ENCODE peak calls at places on chromosomes 13 and 19, in ten cellular contexts. H is neuronal stem cell; C is transverse colon; M is GM23248; Y is CD8-positive, alpha-beta T cell; B is endothelial cell of umbilical vein; Z is IMR-90; S is tibial artery; J is CD4-positive, CD25-positive, alpha-beta regulatory T cell; K is OCI-LY7. A is an unnamed sample. For H3K4me1, the result is how much of the 10 kb centered on the place peaks cover.

GRCh38 chr19:31330761-31331160 is 18.5 kb downstream of the TSHZ3 start:
- DNase-seq in H (no peak), J (no peak), Z (no peak), M (no peak), Y (no peak), S (no peak), K (no peak), B (no peak), C (no peak), A (no peak)

GRCh38 chr13:31046711-31047279 is 114.3 kb downstream of the TEX26 start:
- DNase-seq in Y (no peak), H (no peak), M (peak), B (no peak), J (no peak), Z (peak), K (no peak), C (peak), S (no peak), A (peak)

GRCh38 chr19:39299404-39299803 is 3.2 kb downstream of the IFNL1 start:
- DNase-seq in C (no peak), B (no peak), M (no peak), J (no peak), Y (no peak), K (no peak), S (no peak), H (no peak), Z (no peak), A (no peak)

GRCh38 chr19:29381353-29382203 is 144.2 kb upstream of the VSTM2B start:
- DNase-seq in Z (no peak), J (no peak), M (no peak), C (no peak), Y (no peak), B (no peak), H (no peak), K (no peak), S (peak), A (no peak)

GRCh38 chr19:18153555-18154134 is 682 bp downstream of the PIK3R2 start:
- DNase-seq in S (no peak), Z (no peak), K (peak), M (peak), J (peak), Y (peak), B (no peak), C (peak), H (no peak), A (no peak)

GRCh38 chr13:48994731-48995130 is 19.0 kb downstream of the FNDC3A start:
- DNase-seq in B (no peak), J (no peak), K (no peak), M (peak), C (no peak), H (no peak), S (no peak), Y (no peak), Z (peak), A (no peak)

GRCh38 chr13:84607614-84608013 is 725.3 kb upstream of the SLITRK1 start:
- DNase-seq in C (no peak), K (no peak), H (no peak), M (peak), Z (peak), S (no peak), Y (no peak), B (no peak), J (no peak), A (peak)

GRCh38 chr13:29487466-29488454 is 107.7 kb downstream of the SLC7A1 start:
- DNase-seq in S (no peak), Z (no peak), J (no peak), H (no peak), Y (no peak), K (no peak), M (no peak), C (no peak), B (no peak), A (no peak)

GRCh38 chr13:26017932-26018690 is 33.7 kb downstream of the SHISA2 start:
- DNase-seq in K (no peak), Z (no peak), B (peak), Y (no peak), S (no peak), M (peak), C (no peak), J (no peak), H (no peak), A (no peak)

GRCh38 chr13:27043013-27043412 is 128.6 kb downstream of the USP12 start:
- DNase-seq in H (no peak), M (peak), C (no peak), K (no peak), Y (no peak), B (peak), S (no peak), Z (peak), J (no peak), A (no peak)

GRCh38 chr19:11092181-11092538 is 2.9 kb downstream of the LDLR start:
- DNase-seq in S (no peak), B (peak), C (no peak), Y (peak), J (peak), K (no peak), Z (peak), M (peak), H (no peak), A (peak)

GRCh38 chr13:64591981-64592380 is 2638.2 kb downstream of the PCDH9 start:
- DNase-seq in H (no peak), C (no peak), B (no peak), S (no peak), Y (no peak), K (no peak), J (no peak), M (peak), Z (peak), A (no peak)

GRCh38 chr19:2577722-2578335 is 101.9 kb downstream of the GADD45B start:
- DNase-seq in B (no peak), M (no peak), J (no peak), Z (no peak), H (no peak), C (no peak), Y (no peak), S (peak), K (no peak), A (no peak)

GRCh38 chr19:13132471-13133166 is 14.6 kb downstream of the NACC1 start:
- DNase-seq in S (no peak), M (peak), Z (peak), C (no peak), J (no peak), Y (no peak), K (no peak), B (no peak), H (no peak), A (peak)

GRCh38 chr19:13849991-13850909 is 26.7 kb upstream of the NANOS3 start:
- DNase-seq in J (peak), S (peak), Z (peak), C (peak), H (no peak), M (peak), Y (peak), K (no peak), B (peak), A (peak)

GRCh38 chr13:41780736-41781708 is 179.9 kb downstream of the VWA8 start:
- DNase-seq in K (no peak), H (no peak), J (no peak), M (peak), S (no peak), C (no peak), Z (peak), B (no peak), Y (no peak), A (peak)

GRCh38 chr13:36778083-36778671 is 40.8 kb upstream of the RFXAP start:
- DNase-seq in B (no peak), K (no peak), M (peak), S (no peak), Y (no peak), C (no peak), H (peak), J (no peak), Z (peak), A (peak)

GRCh38 chr19:32924200-32924599 is 47.6 kb downstream of the CEP89 start:
- DNase-seq in B (no peak), S (no peak), Y (no peak), H (no peak), C (peak), K (no peak), M (peak), Z (peak), J (no peak), A (peak)

GRCh38 chr19:38469151-38469550 is 35.7 kb downstream of the RYR1 start:
- DNase-seq in M (no peak), C (no peak), J (no peak), B (no peak), K (no peak), S (no peak), Z (no peak), H (no peak), Y (no peak), A (no peak)

GRCh38 chr19:41323023-41323422 is 13.1 kb downstream of the CCDC97 start:
- DNase-seq in H (no peak), B (peak), C (no peak), Z (peak), J (no peak), Y (no peak), K (no peak), M (peak), S (no peak), A (peak)

GRCh38 chr19:34241513-34242337 is 12.6 kb upstream of the GARRE1 start:
- DNase-seq in Z (no peak), J (no peak), K (peak), S (no peak), B (no peak), M (no peak), Y (peak), H (no peak), C (peak), A (peak)

GRCh38 chr13:66312312-66313087 is 917.6 kb downstream of the PCDH9 start:
- DNase-seq in M (no peak), C (peak), H (no peak), B (peak), Y (no peak), K (no peak), S (no peak), Z (peak), J (no peak), A (peak)

GRCh38 chr19:56917998-56918397 is 77.5 kb upstream of the PEG3 start:
- DNase-seq in K (no peak), H (no peak), C (no peak), B (no peak), M (no peak), J (no peak), Y (no peak), Z (no peak), S (no peak), A (no peak)

GRCh38 chr13:111210945-111211469 is 95.9 kb downstream of the ARHGEF7 start:
- DNase-seq in M (no peak), S (no peak), Y (no peak), B (no peak), Z (no peak), J (no peak), H (no peak), C (no peak), K (no peak), A (no peak)

GRCh38 chr13:26503826-26504594 is 53.5 kb upstream of the WASF3 start:
- DNase-seq in J (no peak), Y (no peak), B (no peak), H (no peak), K (no peak), M (no peak), C (no peak), S (no peak), Z (no peak), A (no peak)

GRCh38 chr19:40410030-40410389 is 3.2 kb downstream of the PRX start:
- DNase-seq in H (no peak), C (no peak), Y (no peak), K (no peak), S (no peak), J (no peak), Z (no peak), B (no peak), M (no peak), A (no peak)

GRCh38 chr13:65456150-65456912 is 1773.8 kb downstream of the PCDH9 start:
- DNase-seq in H (no peak), M (no peak), K (no peak), C (no peak), S (no peak), Z (peak), J (no peak), B (no peak), Y (no peak), A (no peak)

GRCh38 chr13:96958286-96958891 is 35.9 kb downstream of the OXGR1 start:
- DNase-seq in K (peak), J (no peak), M (peak), Z (peak), S (no peak), C (no peak), Y (no peak), B (peak), H (peak), A (peak)

GRCh38 chr13:109844396-109844795 is 58.0 kb upstream of the IRS2 start:
- DNase-seq in H (no peak), C (no peak), S (no peak), M (peak), Z (peak), K (no peak), J (no peak), Y (no peak), B (no peak), A (no peak)

GRCh38 chr13:99665716-99666115 is 164.4 kb downstream of the TM9SF2 start:
- DNase-seq in Z (no peak), Y (no peak), K (no peak), B (no peak), J (no peak), S (no peak), C (no peak), H (no peak), M (no peak), A (no peak)

GRCh38 chr19:48400018-48400742 is 6.7 kb downstream of the GRIN2D start:
- DNase-seq in Z (peak), M (peak), C (peak), Y (no peak), J (peak), S (peak), B (peak), H (no peak), K (no peak), A (peak)

GRCh38 chr13:68522184-68522583 is 1292.0 kb upstream of the PCDH9 start:
- DNase-seq in C (no peak), H (no peak), Z (no peak), M (no peak), J (no peak), K (no peak), Y (no peak), B (no peak), S (no peak), A (no peak)

DNA sequence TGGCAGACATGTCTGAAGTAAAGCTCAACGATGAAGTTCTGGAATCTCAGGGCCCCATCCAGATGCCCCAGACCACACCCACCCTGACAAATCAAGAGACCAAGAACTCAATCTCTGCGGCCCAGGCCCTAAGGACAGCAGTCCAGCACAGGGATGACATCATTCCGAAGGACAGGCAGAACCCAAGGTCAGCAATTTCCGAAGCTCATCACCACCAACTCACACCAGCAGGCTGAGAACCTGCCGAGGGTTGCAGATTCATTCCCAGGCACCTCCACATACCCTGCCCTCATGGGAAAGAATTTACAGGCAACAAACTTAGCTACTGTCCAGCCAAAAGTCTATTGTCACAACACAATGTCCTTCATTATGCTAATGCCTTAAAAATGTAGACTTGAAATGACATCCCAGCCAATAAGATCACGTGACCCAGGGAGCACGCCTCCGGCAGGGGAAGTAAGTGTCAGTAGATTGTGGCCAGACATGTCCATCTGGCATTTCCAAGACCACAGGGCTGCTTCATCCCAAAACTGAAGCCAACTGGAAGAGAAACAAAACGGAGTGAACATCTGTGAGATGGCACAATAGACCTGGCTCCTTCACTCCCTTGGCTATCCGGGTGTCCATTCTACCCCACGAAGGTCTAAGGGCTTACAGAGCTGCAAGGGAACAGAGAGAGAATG is 98.8 kb downstream of the CRYL1 start:
- DNase-seq in Z (peak), C (no peak), J (no peak), H (no peak), B (no peak), K (no peak), Y (no peak), S (no peak), M (peak), A (peak)
- H3K4me1 ChIP-seq in Z (under half), C (under half), J (under half), H (under half), B (under half), K (under half), Y (under half), S (under half), M (under half), A (under half)

DNA sequence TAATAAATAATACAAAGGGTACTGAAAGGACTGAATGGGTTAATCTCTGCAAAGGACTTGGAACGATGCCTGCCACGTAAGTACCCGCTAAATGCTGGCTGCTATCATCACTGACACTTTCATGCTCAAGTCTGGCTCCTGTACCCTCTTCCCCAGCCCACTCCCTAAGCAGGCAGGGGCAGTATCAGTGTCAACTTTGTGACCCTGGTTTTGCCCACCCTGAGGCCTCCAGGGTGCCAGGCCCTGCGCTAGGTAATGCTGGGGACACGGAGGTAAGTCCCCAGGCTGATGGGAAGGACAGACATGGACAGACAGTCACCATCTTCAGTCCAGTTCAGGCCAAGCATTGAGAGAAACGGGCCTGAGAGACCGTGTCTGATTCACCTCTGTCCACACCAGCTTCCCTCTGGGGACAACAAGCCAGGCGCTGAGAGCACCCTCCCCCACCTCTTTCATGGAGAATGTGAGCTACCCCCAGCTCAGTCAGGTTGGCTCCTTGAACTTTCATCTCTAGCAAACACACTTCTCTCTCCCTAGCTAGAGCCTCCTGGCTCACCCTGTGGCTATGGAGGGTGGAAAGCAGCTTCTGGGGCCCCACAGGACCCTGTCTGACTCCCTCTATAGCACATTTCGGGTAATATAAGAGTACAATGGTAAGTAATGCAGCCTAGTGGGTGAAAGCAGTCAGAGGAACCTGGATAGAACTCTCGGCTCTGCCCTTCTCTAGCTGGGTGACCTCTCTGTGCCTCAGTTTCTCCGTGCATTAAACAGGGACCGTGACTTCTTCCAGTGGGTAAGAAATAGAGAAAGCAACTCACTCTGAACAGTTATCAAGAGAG is 758 bp downstream of the ETFB start:
- DNase-seq in B (peak), Y (no peak), S (no peak), J (no peak), C (peak), H (no peak), M (peak), K (peak), Z (peak), A (peak)
- H3K4me3 ChIP-seq in B (peak), Y (peak), S (peak), J (peak), C (peak), H (peak), M (peak), K (peak), Z (peak), A (peak)

GRCh38 chr19:27679905-27680304 is 1533.0 kb downstream of the UQCRFS1 start:
- DNase-seq in Z (no peak), C (no peak), K (no peak), M (no peak), J (no peak), S (no peak), Y (no peak), H (no peak), B (no peak), A (no peak)
- H3K4me1 ChIP-seq in Z (under half), C (under half), K (under half), M (under half), J (under half), S (under half), Y (under half), H (under half), B (under half), A (under half)

GRCh38 chr13:54989418-54989817 is 1960.8 kb downstream of the OLFM4 start:
- DNase-seq in K (no peak), C (no peak), Y (no peak), J (no peak), H (no peak), S (no peak), B (no peak), M (no peak), Z (no peak), A (no peak)
- H3K4me3 ChIP-seq in K (no peak), C (no peak), Y (no peak), J (no peak), H (no peak), S (no peak), B (no peak), M (no peak), Z (no peak), A (no peak)

GRCh38 chr19:1019616-1019961 is 1.3 kb downstream of the TMEM259 start:
- DNase-seq in C (no peak), J (no peak), S (no peak), Z (no peak), B (no peak), M (no peak), K (no peak), Y (no peak), H (no peak), A (no peak)

GRCh38 chr19:1019980-1020867 is 699 bp downstream of the TMEM259 start:
- DNase-seq in Y (peak), C (no peak), Z (no peak), M (no peak), B (peak), K (peak), J (no peak), H (no peak), S (no peak), A (no peak)

GRCh38 chr19:1018932-1019615 is 1.8 kb downstream of the TMEM259 start:
- DNase-seq in Y (no peak), M (no peak), C (no peak), B (no peak), H (no peak), K (no peak), S (no peak), Z (no peak), J (no peak), A (no peak)

GRCh38 chr19:1018393-1018792 is 2.5 kb downstream of the TMEM259 start:
- DNase-seq in H (no peak), B (no peak), Z (no peak), C (no peak), M (no peak), K (no peak), S (no peak), J (no peak), Y (no peak), A (no peak)

DNA sequence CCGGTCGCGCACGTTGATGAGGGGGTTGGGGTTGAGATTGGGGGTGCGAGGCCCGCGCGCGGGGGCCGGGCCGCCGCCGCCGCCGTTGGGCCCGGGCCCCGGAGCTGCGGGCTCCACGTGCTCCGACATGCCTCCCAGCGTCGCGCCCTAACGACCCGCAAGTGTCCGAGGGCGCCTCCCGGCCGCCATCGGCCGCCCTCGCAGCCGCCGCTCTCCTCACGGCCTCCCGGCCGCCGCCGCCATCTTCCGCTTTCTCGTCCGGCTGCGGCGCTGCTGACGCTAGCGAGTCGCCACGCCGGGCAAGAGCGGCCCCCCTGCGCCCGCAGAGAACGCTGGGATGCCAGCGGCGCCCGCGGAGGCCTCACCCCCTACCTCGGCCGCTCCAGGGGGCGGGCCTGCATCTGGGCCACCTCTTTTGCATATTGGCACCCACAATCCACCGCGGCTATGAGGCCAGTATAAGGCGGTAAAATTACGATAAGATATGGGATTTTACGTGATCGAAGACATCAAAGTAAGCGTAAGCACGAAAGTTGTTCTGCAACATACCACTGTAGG is at the start of gene TMEM259:
- DNase-seq in K (peak), C (peak), H (peak), Y (peak), Z (peak), B (peak), M (peak), J (peak), S (peak), A (peak)
- H3K4me1 ChIP-seq in K (half or more), C (under half), H (under half), Y (under half), Z (under half), B (under half), M (under half), J (half or more), S (half or more), A (under half)

DNA sequence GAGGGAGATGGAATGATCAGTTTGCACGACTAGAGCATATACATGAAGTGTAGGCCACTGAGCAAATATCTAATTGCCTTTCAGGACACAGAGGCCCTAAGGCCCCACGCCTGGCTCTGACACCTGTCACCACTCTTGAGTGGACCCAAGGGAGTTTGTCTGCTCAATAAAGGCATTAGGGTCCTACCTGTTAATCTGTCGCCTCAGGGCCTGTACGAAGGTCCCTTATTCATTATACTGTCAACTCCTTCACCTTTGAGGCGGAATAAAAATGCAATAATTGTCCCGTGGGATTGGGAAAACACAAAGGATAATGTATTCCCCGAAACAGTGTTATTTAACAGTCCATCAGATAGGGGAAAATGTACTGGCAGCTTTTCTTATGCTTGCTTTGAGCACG is 161.9 kb upstream of the SERP2 start:
- DNase-seq in M (no peak), J (no peak), C (no peak), Z (no peak), S (no peak), H (no peak), K (no peak), Y (no peak), B (no peak), A (peak)
- H3K4me3 ChIP-seq in M (no peak), J (no peak), C (no peak), Z (no peak), S (no peak), H (no peak), K (no peak), Y (no peak), B (no peak), A (no peak)